ENCODE peak calls at places on chromosomes 2 and 18, in eight cellular contexts. U, X, Z, G, R, K, E and M are unnamed samples.

GRCh38 chr2:73868204-73868978 is 24.4 kb upstream of the ACTG2 start:
- DNase-seq in U (no peak), X (no peak), Z (no peak), G (no peak), R (no peak), K (no peak), E (no peak), M (no peak)

GRCh38 chr2:236644502-236644911 is 74.9 kb downstream of the ACKR3 start:
- DNase-seq in U (no peak), X (no peak), Z (no peak), G (no peak), R (no peak), K (peak), E (no peak), M (no peak)

GRCh38 chr18:80246656-80247402 is 485 bp downstream of the PARD6G start:
- DNase-seq in U (no peak), X (no peak), Z (no peak), G (no peak), R (no peak), K (no peak), E (peak), M (no peak)

GRCh38 chr2:29850794-29851193 is 70.6 kb downstream of the ALK start:
- DNase-seq in U (no peak), X (no peak), Z (no peak), G (no peak), R (no peak), K (no peak), E (no peak), M (no peak)

GRCh38 chr2:28539095-28539494 is 43.2 kb downstream of the PLB1 start:
- DNase-seq in U (no peak), X (no peak), Z (no peak), G (no peak), R (no peak), K (no peak), E (no peak), M (no peak)

GRCh38 chr2:188853307-188853706 is 120.9 kb upstream of the COL3A1 start:
- DNase-seq in U (no peak), X (no peak), Z (peak), G (no peak), R (no peak), K (no peak), E (peak), M (no peak)

GRCh38 chr2:55139305-55139704 is 89.1 kb upstream of the RTN4 start:
- DNase-seq in U (no peak), X (no peak), Z (no peak), G (no peak), R (no peak), K (no peak), E (no peak), M (no peak)

GRCh38 chr18:79911871-79912270 is 39.6 kb downstream of the SLC66A2 start:
- DNase-seq in U (no peak), X (no peak), Z (no peak), G (no peak), R (no peak), K (no peak), E (peak), M (no peak)

GRCh38 chr18:36321636-36322407 is 24.3 kb downstream of the FHOD3 start:
- DNase-seq in U (no peak), X (no peak), Z (peak), G (no peak), R (no peak), K (no peak), E (no peak), M (no peak)

GRCh38 chr2:186181625-186182024 is 304.4 kb upstream of the ZC3H15 start:
- DNase-seq in U (no peak), X (no peak), Z (no peak), G (no peak), R (no peak), K (no peak), E (no peak), M (no peak)

GRCh38 chr2:205684871-205685313 is 2.6 kb downstream of the NRP2 start:
- DNase-seq in U (no peak), X (no peak), Z (peak), G (no peak), R (no peak), K (no peak), E (no peak), M (no peak)

GRCh38 chr2:27717070-27717453 is 53.4 kb downstream of the SLC4A1AP start:
- DNase-seq in U (no peak), X (no peak), Z (peak), G (peak), R (no peak), K (no peak), E (no peak), M (no peak)

GRCh38 chr18:63290456-63291200 is 28.9 kb downstream of the BCL2 start:
- DNase-seq in U (no peak), X (no peak), Z (no peak), G (no peak), R (no peak), K (no peak), E (no peak), M (no peak)

GRCh38 chr2:26034597-26035067 is 748 bp downstream of the RAB10 start:
- DNase-seq in U (peak), X (no peak), Z (peak), G (no peak), R (no peak), K (no peak), E (no peak), M (no peak)

GRCh38 chr2:44934024-44934423 is 7.5 kb upstream of the SIX3 start:
- DNase-seq in U (no peak), X (no peak), Z (no peak), G (no peak), R (no peak), K (no peak), E (no peak), M (no peak)

GRCh38 chr2:163347982-163348842 is 387.6 kb downstream of the FIGN start:
- DNase-seq in U (no peak), X (peak), Z (peak), G (peak), R (peak), K (peak), E (peak), M (peak)

GRCh38 chr2:75647771-75648170 is 1.2 kb downstream of the MRPL19 start:
- DNase-seq in U (no peak), X (no peak), Z (no peak), G (no peak), R (no peak), K (no peak), E (no peak), M (no peak)

GRCh38 chr2:64862623-64863022 is 126.6 kb upstream of the SLC1A4 start:
- DNase-seq in U (no peak), X (no peak), Z (no peak), G (no peak), R (no peak), K (peak), E (no peak), M (no peak)

GRCh38 chr18:43589611-43590151 is 312.4 kb upstream of the SYT4 start:
- DNase-seq in U (no peak), X (no peak), Z (no peak), G (no peak), R (no peak), K (no peak), E (no peak), M (no peak)

GRCh38 chr18:78729099-78729467 is 250.5 kb upstream of the SALL3 start:
- DNase-seq in U (no peak), X (no peak), Z (no peak), G (no peak), R (no peak), K (no peak), E (no peak), M (no peak)

GRCh38 chr2:102100371-102101096 is 42.0 kb upstream of the IL1R1 start:
- DNase-seq in U (no peak), X (no peak), Z (peak), G (no peak), R (no peak), K (no peak), E (peak), M (no peak)

GRCh38 chr2:1661891-1662605 is 82.3 kb downstream of the PXDN start:
- DNase-seq in U (no peak), X (no peak), Z (no peak), G (no peak), R (no peak), K (peak), E (no peak), M (no peak)

GRCh38 chr2:30197570-30197969 is 33.8 kb upstream of the LBH start:
- DNase-seq in U (no peak), X (no peak), Z (no peak), G (no peak), R (no peak), K (no peak), E (no peak), M (no peak)

GRCh38 chr2:74286725-74287124 is 56.5 kb downstream of the SLC4A5 start:
- DNase-seq in U (no peak), X (no peak), Z (no peak), G (no peak), R (no peak), K (no peak), E (no peak), M (no peak)

GRCh38 chr2:187959821-187960220 is 331.9 kb upstream of the GULP1 start:
- DNase-seq in U (no peak), X (no peak), Z (peak), G (no peak), R (no peak), K (no peak), E (no peak), M (no peak)

GRCh38 chr2:96549466-96549785 is 12.9 kb downstream of the ARID5A start:
- DNase-seq in U (no peak), X (no peak), Z (no peak), G (no peak), R (no peak), K (no peak), E (peak), M (no peak)

GRCh38 chr2:96548558-96549465 is 12.3 kb downstream of the ARID5A start:
- DNase-seq in U (no peak), X (no peak), Z (no peak), G (no peak), R (no peak), K (no peak), E (peak), M (no peak)

GRCh38 chr2:96550787-96551604 is 14.4 kb downstream of the ARID5A start:
- DNase-seq in U (no peak), X (no peak), Z (no peak), G (no peak), R (no peak), K (no peak), E (no peak), M (no peak)

GRCh38 chr2:96551605-96552283 is 15.2 kb downstream of the ARID5A start:
- DNase-seq in U (no peak), X (no peak), Z (no peak), G (no peak), R (no peak), K (no peak), E (no peak), M (no peak)

DNA sequence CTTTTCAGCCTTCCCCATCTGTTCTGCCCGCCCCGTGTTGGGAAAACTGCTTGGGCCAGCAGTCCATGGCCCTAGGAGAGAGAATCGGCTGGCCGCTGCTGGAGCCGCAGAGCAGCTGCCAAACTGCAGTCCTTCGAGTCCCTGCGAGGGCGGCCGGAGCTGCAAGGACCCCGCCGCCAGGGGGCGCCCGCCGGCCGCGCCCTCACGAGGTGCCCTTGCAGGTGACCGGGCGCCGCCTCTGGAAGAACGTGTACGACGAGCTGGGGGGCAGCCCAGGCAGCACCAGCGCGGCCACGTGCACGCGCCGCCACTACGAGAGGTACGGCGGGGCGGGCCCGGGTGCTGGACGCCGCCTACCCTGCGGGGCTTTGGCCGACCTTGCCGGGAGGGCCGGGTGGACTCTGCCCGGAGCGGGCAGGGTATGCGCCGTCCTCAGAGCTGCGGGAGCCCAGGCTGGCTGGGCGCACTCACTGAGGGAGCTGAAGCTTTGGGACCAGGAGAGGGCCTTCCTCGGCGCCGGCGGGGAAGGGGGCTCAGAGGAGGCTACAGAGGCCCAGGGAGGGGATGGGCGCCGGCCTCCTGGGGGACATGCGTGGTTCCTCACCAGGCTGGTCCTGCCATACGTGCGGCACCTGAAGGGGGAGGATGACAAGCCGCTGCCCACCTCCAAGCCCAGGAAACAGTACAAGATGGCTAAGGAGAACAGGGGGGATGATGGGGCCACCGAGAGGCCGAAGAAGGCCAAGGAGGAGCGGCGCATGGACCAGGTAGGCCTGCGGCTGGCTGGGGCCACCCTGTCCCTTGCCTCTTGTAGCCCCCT is 13.6 kb downstream of the ARID5A start:
- DNase-seq in U (no peak), X (no peak), Z (no peak), G (peak), R (no peak), K (no peak), E (peak), M (no peak)
- TF ChIP-seq CTCF in U (no peak), X (peak), Z (peak), G (peak), R (no peak), K (peak), E (peak), M (no peak)

GRCh38 chr18:39732918-39733317 is 2167.3 kb upstream of the CELF4 start:
- DNase-seq in U (no peak), X (no peak), Z (no peak), G (no peak), R (no peak), K (no peak), E (no peak), M (no peak)
- TF ChIP-seq CTCF in U (no peak), X (peak), Z (peak), G (no peak), R (no peak), K (no peak), E (no peak), M (no peak)

GRCh38 chr2:216327447-216327846 is 44.8 kb downstream of the MARCHF4 start:
- DNase-seq in U (no peak), X (no peak), Z (no peak), G (no peak), R (no peak), K (no peak), E (no peak), M (no peak)

GRCh38 chr2:216328347-216328746 is 43.9 kb downstream of the MARCHF4 start:
- DNase-seq in U (no peak), X (no peak), Z (no peak), G (no peak), R (no peak), K (no peak), E (no peak), M (no peak)
- TF ChIP-seq CTCF in U (no peak), X (peak), Z (peak), G (no peak), R (no peak), K (no peak), E (no peak), M (no peak)

GRCh38 chr2:170991398-170992185 is 62.5 kb downstream of the GORASP2 start:
- DNase-seq in U (no peak), X (no peak), Z (no peak), G (no peak), R (no peak), K (no peak), E (no peak), M (no peak)

GRCh38 chr2:170997893-170998477 is 68.9 kb downstream of the GORASP2 start:
- DNase-seq in U (no peak), X (no peak), Z (no peak), G (no peak), R (no peak), K (no peak), E (no peak), M (no peak)

GRCh38 chr2:170999654-171000053 is 70.6 kb downstream of the GORASP2 start:
- DNase-seq in U (no peak), X (no peak), Z (no peak), G (no peak), R (no peak), K (no peak), E (no peak), M (no peak)

DNA sequence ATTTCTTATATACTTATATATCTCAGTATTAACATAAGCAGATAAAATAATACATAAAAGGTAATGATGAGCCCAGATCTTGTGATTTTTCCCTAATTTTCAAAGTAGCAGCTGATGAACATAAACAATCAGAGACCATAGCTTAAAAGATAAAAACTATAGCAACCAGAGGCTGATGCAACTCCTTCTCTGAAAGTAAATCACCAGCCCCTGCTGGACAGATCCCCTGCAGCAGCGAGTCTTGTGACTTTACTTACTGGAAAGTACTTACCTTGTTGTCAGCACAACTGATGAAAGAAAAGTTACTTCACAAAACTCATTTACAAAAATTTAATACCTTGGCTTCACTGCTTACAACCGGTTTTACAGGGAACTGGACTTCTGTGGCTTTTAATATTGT is 67.3 kb downstream of the GORASP2 start:
- DNase-seq in U (no peak), X (no peak), Z (peak), G (no peak), R (no peak), K (no peak), E (no peak), M (no peak)
- TF ChIP-seq CTCF in U (no peak), X (no peak), Z (peak), G (no peak), R (no peak), K (no peak), E (no peak), M (no peak)

GRCh38 chr18:7174359-7175107 is 56.4 kb upstream of the LRRC30 start:
- DNase-seq in U (no peak), X (no peak), Z (no peak), G (no peak), R (no peak), K (no peak), E (peak), M (no peak)
- TF ChIP-seq CTCF in U (no peak), X (no peak), Z (peak), G (peak), R (no peak), K (no peak), E (peak), M (no peak)

DNA sequence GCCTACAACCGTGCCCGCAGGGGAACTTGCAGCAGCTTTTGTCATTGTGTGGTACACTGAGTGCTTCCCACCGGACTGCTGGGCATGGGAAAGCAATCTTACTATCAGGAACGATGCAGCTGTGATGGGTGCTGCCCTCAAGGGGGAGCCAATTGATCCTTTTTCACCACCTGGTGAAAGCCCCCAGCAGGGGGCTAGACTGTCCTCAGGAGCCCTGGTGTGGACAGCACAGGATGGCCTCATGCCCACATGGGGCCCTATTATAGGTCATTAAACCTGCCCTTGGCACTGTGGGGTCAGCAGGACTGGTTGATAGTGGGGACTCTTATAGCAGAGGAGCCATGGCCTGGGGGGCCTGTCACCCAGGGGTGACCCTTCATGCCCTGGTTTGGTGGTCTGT is 172.2 kb downstream of the GLI2 start:
- DNase-seq in U (no peak), X (no peak), Z (no peak), G (no peak), R (no peak), K (no peak), E (no peak), M (no peak)
- TF ChIP-seq CTCF in U (no peak), X (no peak), Z (peak), G (no peak), R (no peak), K (no peak), E (no peak), M (no peak)

DNA sequence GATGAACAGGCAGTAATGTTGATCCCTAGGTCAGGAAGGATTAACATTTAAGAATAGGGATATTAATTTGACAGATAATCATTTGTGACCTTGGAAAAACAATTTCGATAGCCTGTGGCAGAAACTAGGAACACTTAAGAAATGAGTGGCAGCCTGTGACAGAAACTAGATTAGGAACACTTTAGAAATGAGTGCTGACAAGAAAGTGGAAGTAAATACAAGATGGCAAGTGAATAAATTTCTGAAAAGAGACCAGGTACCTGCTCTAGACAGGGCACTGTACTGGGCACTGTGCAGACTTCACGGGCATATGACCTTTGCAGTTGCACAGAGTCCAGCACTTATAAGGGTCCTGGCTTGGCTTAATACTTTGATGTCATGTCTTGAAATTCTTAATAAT is 5.5 kb upstream of the HNRNPA3 start:
- DNase-seq in U (no peak), X (no peak), Z (no peak), G (no peak), R (no peak), K (no peak), E (no peak), M (no peak)
- TF ChIP-seq CTCF in U (no peak), X (no peak), Z (no peak), G (no peak), R (no peak), K (no peak), E (no peak), M (no peak)

DNA sequence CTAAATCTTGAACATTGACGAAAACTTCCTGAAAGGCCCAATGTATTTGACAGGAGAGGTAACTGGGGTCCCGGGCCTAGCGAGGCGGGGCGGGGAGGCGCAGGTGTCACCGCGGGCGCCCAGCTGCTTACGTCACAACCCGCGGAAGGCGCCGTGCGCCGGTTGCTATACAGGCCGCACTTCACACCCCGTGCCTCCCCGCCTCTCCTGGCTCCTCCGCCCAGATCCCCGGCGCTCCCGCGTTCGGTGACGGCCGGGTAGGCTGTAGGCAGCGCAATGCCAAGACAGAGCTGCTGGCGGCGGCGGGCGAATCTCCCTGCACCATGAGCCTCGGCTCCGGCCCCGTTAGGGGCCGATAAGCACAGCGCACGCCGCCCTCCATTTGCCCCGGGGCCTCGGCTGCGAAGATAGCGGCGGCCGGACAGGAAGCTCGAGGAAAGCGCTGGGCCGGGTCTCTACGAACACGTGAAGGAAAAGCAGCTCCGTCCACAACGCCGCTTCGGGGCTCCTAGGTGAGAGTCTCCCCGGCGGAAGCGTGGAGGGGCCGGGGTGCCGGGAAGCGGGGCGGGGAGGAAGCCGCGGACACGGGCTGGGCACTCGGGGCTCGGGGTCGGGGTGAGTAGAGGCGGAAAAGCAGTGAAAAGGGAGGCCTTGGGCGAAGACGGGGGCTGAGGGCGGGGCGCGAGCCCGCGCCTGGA is at the start of gene RNF138:
- DNase-seq in U (peak), X (no peak), Z (peak), G (peak), R (peak), K (peak), E (peak), M (peak)
- TF ChIP-seq CTCF in U (no peak), X (no peak), Z (no peak), G (no peak), R (no peak), K (no peak), E (no peak), M (no peak)